ENCODE peak calls at places on chromosomes 3 and 15, in eight cellular contexts. M is GM20000; A is mucosa of descending colon; X is fibroblast of the aortic adventitia; W is activated T-cell treated with anti-CD3 and anti-CD28 coated beads for 48 hours; K is PC-9; B is stimulated activated CD8-positive, alpha-beta memory T cell treated with anti-CD3 and anti-CD28 coated beads, Interleukin-15, amount 100 ng/mL, for 24 hours; R is stimulated activated naive B cell treated with anti-CD40 and anti-IgM and Interleukin-4, amounts not matched to agents 10 μg/mL and 1 μg/mL and 100 μg/mL, for 72 hours. Z is an unnamed sample.

GRCh38 chr3:127220497-127220896 is 27.6 kb downstream of the PRR23E start:
- DNase-seq in M (peak; percentile 57), A (no peak), X (no peak), W (no peak), K (no peak), B (no peak), R (no peak), Z (no peak)

GRCh38 chr3:158696618-158697017 is 24.2 kb upstream of the LXN start:
- DNase-seq in M (no peak), A (no peak), X (peak; percentile 84), W (no peak), K (no peak), B (no peak), R (no peak), Z (no peak)

GRCh38 chr3:52962160-52962559 is 64.8 kb upstream of the STIMATE start:
- DNase-seq in M (no peak), A (no peak), X (no peak), W (no peak), K (no peak), B (no peak), R (no peak), Z (no peak)

GRCh38 chr15:66163553-66163952 is 90.0 kb downstream of the MEGF11 start:
- DNase-seq in M (no peak), A (no peak), X (no peak), W (no peak), K (no peak), B (no peak), R (no peak), Z (no peak)

GRCh38 chr3:114214542-114215341 is 22.6 kb downstream of the ZNF80 start:
- DNase-seq in M (no peak), A (no peak), X (no peak), W (no peak), K (no peak), B (no peak), R (no peak), Z (peak; percentile 69)

GRCh38 chr15:36778516-36778915 is 199.1 kb downstream of the CDIN1 start:
- DNase-seq in M (no peak), A (no peak), X (peak; percentile 92), W (no peak), K (no peak), B (no peak), R (no peak), Z (no peak)

GRCh38 chr3:1195922-1196321 is 103.1 kb downstream of the CNTN6 start:
- DNase-seq in M (no peak), A (no peak), X (peak; percentile 91), W (no peak), K (no peak), B (no peak), R (no peak), Z (no peak)

GRCh38 chr15:55530861-55531313 is 22.9 kb upstream of the DNAAF4 start:
- DNase-seq in M (no peak), A (no peak), X (peak; percentile 48), W (no peak), K (peak; percentile 44), B (no peak), R (no peak), Z (no peak)